ENCODE peak calls at places on chromosomes 5 and 9, in seven cellular contexts. F, V, O, C, K, W and S are unnamed samples.

GRCh38 chr5:133913413-133914155 is 54.8 kb downstream of the C5orf15 start:
- DNase-seq in C (no peak), W (no peak), O (no peak), F (no peak), V (no peak), K (no peak), S (no peak)

GRCh38 chr5:159133041-159133741 is 33.5 kb upstream of the EBF1 start:
- DNase-seq in O (no peak), K (no peak), W (peak; percentile 16), V (no peak), C (peak; percentile 47), F (no peak), S (no peak)

GRCh38 chr5:114903767-114904166 is 265.9 kb downstream of the TRIM36 start:
- DNase-seq in O (no peak), W (no peak), K (no peak), F (no peak), C (no peak), V (no peak), S (no peak)

GRCh38 chr9:117644133-117644532 is 60.1 kb upstream of the TLR4 start:
- DNase-seq in V (no peak), C (no peak), F (no peak), K (no peak), O (no peak), W (no peak), S (no peak)

GRCh38 chr5:132663771-132664695 is 6.1 kb downstream of the IL13 start:
- DNase-seq in O (no peak), V (no peak), K (no peak), C (peak; percentile 91), W (no peak), F (no peak), S (no peak)

GRCh38 chr9:131382850-131383729 is 10.8 kb upstream of the PRRC2B start:
- DNase-seq in K (no peak), V (no peak), W (peak; percentile 80), F (peak; percentile 63), C (peak; percentile 19), O (peak; percentile 70), S (no peak)

GRCh38 chr9:108761530-108762347 is 94.0 kb downstream of the ACTL7B start:
- DNase-seq in O (peak; percentile 48), C (peak; percentile 70), F (no peak), V (no peak), K (peak; percentile 61), W (no peak), S (no peak)

GRCh38 chr5:43042176-43042625 is 2.1 kb upstream of the ANXA2R start:
- DNase-seq in F (peak; percentile 63), O (peak; percentile 74), C (peak; percentile 76), W (peak; percentile 57), K (peak; percentile 79), V (peak; percentile 68), S (peak; percentile 70)

GRCh38 chr9:74729129-74729710 is 158.5 kb downstream of the TRPM6 start:
- DNase-seq in O (no peak), K (no peak), F (no peak), C (no peak), W (no peak), V (no peak), S (no peak)

GRCh38 chr5:159412284-159413046 is 82.2 kb upstream of the IL12B start:
- DNase-seq in C (no peak), W (no peak), K (peak; percentile 12), V (no peak), O (no peak), F (no peak), S (peak; percentile 50)

GRCh38 chr5:54985301-54986268 is at the start of gene ESM1:
- DNase-seq in V (no peak), K (no peak), C (no peak), O (peak; percentile 45), W (peak; percentile 86), F (no peak), S (no peak)

GRCh38 chr9:74444389-74444788 is 52.7 kb upstream of the RORB start:
- DNase-seq in C (no peak), W (no peak), F (no peak), K (no peak), V (no peak), O (no peak), S (no peak)

GRCh38 chr9:72858089-72858912 is 94.6 kb downstream of the ALDH1A1 start:
- DNase-seq in V (no peak), F (no peak), C (no peak), O (peak; percentile 74), W (no peak), K (peak; percentile 49), S (no peak)

GRCh38 chr9:136110082-136111061 is 8.3 kb downstream of the TMEM250 start:
- DNase-seq in F (no peak), O (no peak), V (no peak), W (no peak), C (no peak), K (no peak), S (no peak)

GRCh38 chr9:130866474-130866965 is 30.1 kb downstream of the QRFP start:
- DNase-seq in F (peak; percentile 11), C (peak; percentile 54), W (peak; percentile 91), O (peak; percentile 90), V (no peak), K (peak; percentile 86), S (peak; percentile 15)